ENCODE peak calls at places on chromosome 7, in seven cellular contexts. O is activated naive CD4-positive, alpha-beta T cell; N is GM23248; K is endothelial cell; X is left lung; H is nephron progenitor cell; U is naive thymus-derived CD8-positive, alpha-beta T cell. Z is an unnamed sample.

GRCh38 chr7:13749666-13750065 is 239.8 kb downstream of the ETV1 start:
- DNase-seq in O (no peak), H (no peak), U (no peak), N (no peak), K (no peak), X (no peak), Z (no peak)

GRCh38 chr7:3591944-3592343 is 290.9 kb downstream of the SDK1 start:
- DNase-seq in N (no peak), U (no peak), O (no peak), K (no peak), H (no peak), X (no peak), Z (no peak)

GRCh38 chr7:96921231-96921630 is 84.1 kb upstream of the DLX6 start:
- DNase-seq in O (no peak), U (no peak), H (no peak), N (no peak), X (no peak), K (no peak), Z (no peak)

GRCh38 chr7:43660141-43660540 is 69.2 kb downstream of the COA1 start:
- DNase-seq in U (no peak), K (no peak), X (no peak), H (no peak), N (no peak), O (no peak), Z (no peak)

GRCh38 chr7:33824911-33825459 is 80.4 kb upstream of the BMPER start:
- DNase-seq in H (no peak), N (no peak), K (no peak), U (no peak), X (no peak), O (no peak), Z (no peak)

GRCh38 chr7:67618569-67619543 is 622.2 kb downstream of the TYW1 start:
- DNase-seq in O (no peak), X (no peak), U (no peak), H (peak; percentile 40), K (no peak), N (no peak), Z (peak; percentile 35)

GRCh38 chr7:105006367-105007139 is 7.5 kb upstream of the KMT2E start:
- DNase-seq in K (no peak), O (no peak), H (no peak), N (no peak), U (no peak), X (no peak), Z (no peak)

GRCh38 chr7:111855842-111856227 is 293.5 kb upstream of the IMMP2L start:
- DNase-seq in K (peak; percentile 25), O (no peak), U (no peak), N (peak; percentile 13), X (no peak), H (no peak), Z (no peak)

GRCh38 chr7:145411066-145411465 is 575.2 kb upstream of the TPK1 start:
- DNase-seq in H (no peak), N (no peak), X (no peak), K (no peak), O (no peak), U (no peak), Z (no peak)

GRCh38 chr7:130021105-130021834 is 29.9 kb downstream of the ZC3HC1 start:
- DNase-seq in H (no peak), U (no peak), N (no peak), K (no peak), X (no peak), O (no peak), Z (peak; percentile 43)

GRCh38 chr7:44094365-44094764 is 9.8 kb upstream of the AEBP1 start:
- DNase-seq in K (no peak), U (no peak), X (no peak), H (no peak), N (no peak), O (no peak), Z (no peak)

GRCh38 chr7:80677629-80678028 is 39.2 kb downstream of the CD36 start:
- DNase-seq in U (no peak), O (no peak), X (no peak), H (no peak), K (no peak), N (peak; percentile 25), Z (no peak)

GRCh38 chr7:876972-877311 is 588 bp downstream of the GET4 start:
- DNase-seq in K (no peak), X (peak; percentile 58), O (no peak), U (no peak), N (peak; percentile 57), H (no peak), Z (no peak)

GRCh38 chr7:3552499-3552898 is 251.4 kb downstream of the SDK1 start:
- DNase-seq in U (no peak), N (no peak), H (no peak), K (no peak), O (no peak), X (no peak), Z (no peak)

Z was measured in left ventricle myocardium superior.